ENCODE peak calls at places on chromosomes 3 and 15, in four cellular contexts. I is neural crest cell, V is EL, Y is A172. N is an unnamed sample.

GRCh38 chr3:120496278-120496975 is 45.6 kb upstream of the FSTL1 start:
- DNase-seq in I (no peak), V (peak), Y (peak), N (peak)

GRCh38 chr3:13452490-13453335 is 27.4 kb upstream of the HDAC11 start:
- DNase-seq in V (peak), Y (peak), I (peak), N (peak)

GRCh38 chr3:176430244-176430893 is 766.9 kb downstream of the TBL1XR1 start:
- DNase-seq in Y (peak), I (no peak), V (peak), N (peak)

GRCh38 chr3:10192953-10193691 is 28.4 kb downstream of the IRAK2 start:
- DNase-seq in Y (peak), V (peak), I (peak), N (peak)

GRCh38 chr15:27679203-27679602 is 419.9 kb downstream of the OCA2 start:
- DNase-seq in I (no peak), Y (no peak), V (no peak), N (no peak)

GRCh38 chr3:124101643-124102042 is 109.7 kb upstream of the ROPN1 start:
- DNase-seq in V (no peak), I (no peak), Y (no peak), N (no peak)

GRCh38 chr3:134333522-134334181 is 40.6 kb downstream of the AMOTL2 start:
- DNase-seq in I (no peak), V (peak), Y (peak), N (no peak)

GRCh38 chr15:60713096-60714084 is 234.4 kb upstream of the ICE2 start:
- DNase-seq in Y (no peak), I (no peak), V (no peak), N (no peak)

GRCh38 chr15:42385206-42385979 is 26.1 kb downstream of the CAPN3 start:
- DNase-seq in I (peak), Y (peak), V (peak), N (peak)

GRCh38 chr15:99708563-99708962 is 24.7 kb downstream of the LYSMD4 start:
- DNase-seq in V (peak), Y (peak), I (no peak), N (peak)

GRCh38 chr15:40336129-40337122 is 4.3 kb downstream of the CCDC9B start:
- DNase-seq in V (no peak), Y (no peak), I (no peak), N (no peak)

GRCh38 chr15:56736308-56736707 is 3.0 kb upstream of the ZNF280D start:
- DNase-seq in I (no peak), Y (peak), V (peak), N (peak)

GRCh38 chr15:101121511-101122090 is 130.2 kb downstream of the CHSY1 start:
- DNase-seq in I (peak), V (peak), Y (peak), N (peak)

GRCh38 chr3:115525726-115526125 is 97.6 kb upstream of the GAP43 start:
- DNase-seq in I (no peak), V (no peak), Y (no peak), N (peak)

GRCh38 chr15:84748274-84749110 is at the start of gene ZNF592:
- DNase-seq in Y (peak), V (peak), I (peak), N (peak)

GRCh38 chr3:187689984-187690383 is 12.4 kb downstream of the RTP2 start:
- DNase-seq in I (no peak), Y (peak), V (peak), N (peak)

GRCh38 chr3:129794319-129795201 is 99.0 kb downstream of the TMCC1 start:
- DNase-seq in Y (peak), I (peak), V (peak), N (peak)

GRCh38 chr3:187041362-187042061 is 97.8 kb downstream of the RPL39L start:
- DNase-seq in I (no peak), V (peak), Y (peak), N (no peak)

GRCh38 chr3:53114011-53114400 is 16.2 kb downstream of the RFT1 start:
- DNase-seq in I (peak), Y (peak), V (peak), N (peak)

GRCh38 chr3:52722491-52722890 is 16.6 kb downstream of the SPCS1 start:
- DNase-seq in I (no peak), Y (no peak), V (peak), N (no peak)

GRCh38 chr3:146165370-146165769 is 4.4 kb upstream of the PLOD2 start:
- DNase-seq in Y (peak), V (peak), I (no peak), N (no peak)

GRCh38 chr3:37315669-37316068 is 141.3 kb upstream of the LRRFIP2 start:
- DNase-seq in I (no peak), Y (no peak), V (no peak), N (no peak)

GRCh38 chr3:19947549-19948071 is 713 bp downstream of the RAB5A start:
- DNase-seq in Y (peak), I (peak), V (peak), N (peak)

GRCh38 chr3:187368251-187368733 is at the start of gene RTP4:
- DNase-seq in V (peak), I (no peak), Y (peak), N (peak)

GRCh38 chr3:81620813-81621212 is 140.6 kb downstream of the GBE1 start:
- DNase-seq in V (no peak), Y (no peak), I (no peak), N (no peak)

GRCh38 chr3:74041068-74041675 is 416.4 kb upstream of the PDZRN3 start:
- DNase-seq in Y (no peak), I (no peak), V (no peak), N (no peak)

N was measured in mammary epithelial cell.